ENCODE peak calls at places on chromosomes 12 and 14, in ten cellular contexts. One of them, this sample, is unnamed.
A peak's percentile ranks its signal among the peaks of the same experiment; 100 is the strongest.

GRCh38 chr12:22083167-22083566 is 37.1 kb downstream of the CMAS start:
- DNase-seq in transverse colon: no peak
- DNase-seq in uterus: no peak
- DNase-seq in stomach: no peak
- DNase-seq in breast epithelium: no peak
- DNase-seq in body of pancreas: no peak
- DNase-seq in A549: no peak
- DNase-seq in spleen: no peak
- DNase-seq in heart left ventricle: no peak
- DNase-seq in lower leg skin: peak; percentile 21
- DNase-seq in this sample: no peak

GRCh38 chr12:110371408-110372055 is 32.0 kb downstream of the ANAPC7 start:
- DNase-seq in A549: no peak
- DNase-seq in spleen: peak; percentile 85
- DNase-seq in transverse colon: no peak
- DNase-seq in heart left ventricle: no peak
- DNase-seq in stomach: no peak
- DNase-seq in uterus: peak; percentile 44
- DNase-seq in lower leg skin: no peak
- DNase-seq in body of pancreas: no peak
- DNase-seq in breast epithelium: no peak
- DNase-seq in this sample: no peak

GRCh38 chr14:89681086-89682018 is 264.3 kb upstream of the FOXN3 start:
- DNase-seq in spleen: no peak
- DNase-seq in body of pancreas: no peak
- DNase-seq in heart left ventricle: no peak
- DNase-seq in A549: no peak
- DNase-seq in lower leg skin: no peak
- DNase-seq in transverse colon: peak; percentile 46
- DNase-seq in stomach: no peak
- DNase-seq in breast epithelium: no peak
- DNase-seq in uterus: no peak
- DNase-seq in this sample: no peak

GRCh38 chr12:62533087-62533754 is 66.6 kb downstream of the MON2 start:
- DNase-seq in transverse colon: no peak
- DNase-seq in lower leg skin: no peak
- DNase-seq in spleen: no peak
- DNase-seq in breast epithelium: no peak
- DNase-seq in A549: no peak
- DNase-seq in stomach: no peak
- DNase-seq in heart left ventricle: no peak
- DNase-seq in uterus: no peak
- DNase-seq in body of pancreas: no peak
- DNase-seq in this sample: no peak

GRCh38 chr14:75476274-75476995 is 45.8 kb upstream of the BATF start:
- DNase-seq in A549: no peak
- DNase-seq in uterus: no peak
- DNase-seq in heart left ventricle: peak; percentile 39
- DNase-seq in spleen: no peak
- DNase-seq in transverse colon: peak; percentile 58
- DNase-seq in lower leg skin: no peak
- DNase-seq in body of pancreas: no peak
- DNase-seq in stomach: peak; percentile 17
- DNase-seq in breast epithelium: no peak
- DNase-seq in this sample: peak; percentile 27

GRCh38 chr12:89448951-89449371 is 75.6 kb downstream of the GALNT4 start:
- DNase-seq in breast epithelium: no peak
- DNase-seq in lower leg skin: no peak
- DNase-seq in body of pancreas: no peak
- DNase-seq in transverse colon: no peak
- DNase-seq in A549: no peak
- DNase-seq in heart left ventricle: no peak
- DNase-seq in uterus: no peak
- DNase-seq in spleen: no peak
- DNase-seq in stomach: no peak
- DNase-seq in this sample: no peak

GRCh38 chr12:12776261-12776660 is 9.2 kb upstream of the APOLD1 start:
- DNase-seq in lower leg skin: no peak
- DNase-seq in breast epithelium: no peak
- DNase-seq in uterus: no peak
- DNase-seq in stomach: peak; percentile 37
- DNase-seq in body of pancreas: no peak
- DNase-seq in spleen: no peak
- DNase-seq in heart left ventricle: no peak
- DNase-seq in A549: no peak
- DNase-seq in transverse colon: peak; percentile 63
- DNase-seq in this sample: no peak

GRCh38 chr14:76880432-76880831 is 54.2 kb downstream of the LRRC74A start:
- DNase-seq in A549: no peak
- DNase-seq in body of pancreas: no peak
- DNase-seq in spleen: no peak
- DNase-seq in stomach: no peak
- DNase-seq in lower leg skin: no peak
- DNase-seq in breast epithelium: no peak
- DNase-seq in heart left ventricle: no peak
- DNase-seq in uterus: no peak
- DNase-seq in transverse colon: no peak
- DNase-seq in this sample: no peak

GRCh38 chr14:70956511-70956910 is 49.3 kb downstream of the PCNX1 start:
- DNase-seq in stomach: no peak
- DNase-seq in spleen: no peak
- DNase-seq in A549: no peak
- DNase-seq in breast epithelium: no peak
- DNase-seq in heart left ventricle: no peak
- DNase-seq in transverse colon: no peak
- DNase-seq in lower leg skin: no peak
- DNase-seq in body of pancreas: no peak
- DNase-seq in uterus: no peak
- DNase-seq in this sample: no peak

GRCh38 chr14:90828642-90829487 is 12.6 kb upstream of the TTC7B start:
- DNase-seq in stomach: peak; percentile 31
- DNase-seq in body of pancreas: no peak
- DNase-seq in spleen: peak; percentile 80
- DNase-seq in A549: no peak
- DNase-seq in uterus: no peak
- DNase-seq in heart left ventricle: peak; percentile 29
- DNase-seq in transverse colon: peak; percentile 33
- DNase-seq in lower leg skin: no peak
- DNase-seq in breast epithelium: no peak
- DNase-seq in this sample: no peak

GRCh38 chr12:59067068-59067467 is 146.8 kb upstream of the LRIG3 start:
- DNase-seq in body of pancreas: no peak
- DNase-seq in stomach: no peak
- DNase-seq in heart left ventricle: no peak
- DNase-seq in A549: no peak
- DNase-seq in transverse colon: no peak
- DNase-seq in uterus: no peak
- DNase-seq in spleen: no peak
- DNase-seq in breast epithelium: no peak
- DNase-seq in lower leg skin: no peak
- DNase-seq in this sample: no peak

GRCh38 chr12:68894276-68894855 is 38.6 kb downstream of the CPM start:
- DNase-seq in heart left ventricle: no peak
- DNase-seq in body of pancreas: no peak
- DNase-seq in breast epithelium: no peak
- DNase-seq in uterus: no peak
- DNase-seq in spleen: no peak
- DNase-seq in A549: no peak
- DNase-seq in stomach: no peak
- DNase-seq in lower leg skin: no peak
- DNase-seq in transverse colon: no peak
- DNase-seq in this sample: no peak

GRCh38 chr14:19743256-19743655 is at the start of gene OR4Q3:
- DNase-seq in spleen: no peak
- DNase-seq in heart left ventricle: no peak
- DNase-seq in uterus: no peak
- DNase-seq in body of pancreas: no peak
- DNase-seq in stomach: no peak
- DNase-seq in lower leg skin: no peak
- DNase-seq in breast epithelium: no peak
- DNase-seq in transverse colon: no peak
- DNase-seq in A549: no peak
- DNase-seq in this sample: no peak

GRCh38 chr12:7137868-7138267 is 7.7 kb downstream of the CLSTN3 start:
- DNase-seq in heart left ventricle: no peak
- DNase-seq in body of pancreas: no peak
- DNase-seq in A549: no peak
- DNase-seq in uterus: no peak
- DNase-seq in breast epithelium: no peak
- DNase-seq in lower leg skin: no peak
- DNase-seq in transverse colon: no peak
- DNase-seq in spleen: peak; percentile 64
- DNase-seq in stomach: no peak
- DNase-seq in this sample: no peak

GRCh38 chr14:55071051-55071450 is 19.6 kb downstream of the MAPK1IP1L start:
- DNase-seq in uterus: no peak
- DNase-seq in breast epithelium: peak; percentile 10
- DNase-seq in stomach: no peak
- DNase-seq in transverse colon: no peak
- DNase-seq in A549: no peak
- DNase-seq in spleen: no peak
- DNase-seq in lower leg skin: no peak
- DNase-seq in body of pancreas: no peak
- DNase-seq in heart left ventricle: no peak
- DNase-seq in this sample: peak; percentile 11

DNA sequence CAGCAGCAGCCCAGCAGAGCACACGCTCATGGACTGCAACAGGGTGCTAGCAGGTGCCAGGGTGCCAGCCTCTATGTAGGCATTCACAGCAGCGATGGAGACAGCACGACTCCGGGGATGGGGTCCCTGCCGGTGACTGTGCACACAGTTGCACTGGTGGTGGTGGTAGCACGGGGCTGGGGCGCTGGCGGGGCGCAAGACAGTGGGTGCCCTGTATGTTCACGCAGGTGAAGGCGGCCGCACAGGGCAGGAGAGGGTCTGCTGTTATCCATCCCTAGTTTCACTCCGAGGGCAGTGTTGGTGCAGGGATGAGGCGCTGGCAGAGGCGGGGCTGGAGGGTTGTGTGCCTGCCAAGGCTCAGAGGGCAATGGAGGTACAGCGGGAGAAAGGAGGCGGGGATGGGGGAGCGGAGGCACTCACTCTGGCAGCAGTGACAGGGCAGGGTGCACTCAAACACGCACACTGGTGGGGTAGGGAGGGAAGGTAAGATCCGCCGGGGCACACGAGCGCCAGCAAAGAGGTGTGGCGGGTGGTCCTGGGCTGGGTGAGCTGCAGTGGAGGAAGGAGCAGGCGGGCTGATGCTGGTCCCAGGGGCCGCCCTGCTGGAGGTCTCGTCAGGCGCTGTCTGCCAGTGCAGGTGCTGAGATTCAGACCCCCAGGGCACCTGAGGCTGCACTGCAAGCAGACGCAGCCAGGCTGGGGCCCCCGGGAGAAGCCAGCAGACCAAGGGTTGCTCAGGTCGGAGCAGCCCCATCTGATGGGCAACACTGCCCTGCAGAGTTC is 76.7 kb downstream of the GALC start:
- DNase-seq in lower leg skin: no peak
- DNase-seq in A549: no peak
- DNase-seq in transverse colon: no peak
- DNase-seq in body of pancreas: no peak
- DNase-seq in stomach: no peak
- DNase-seq in spleen: no peak
- DNase-seq in uterus: no peak
- DNase-seq in breast epithelium: no peak
- DNase-seq in heart left ventricle: no peak
- DNase-seq in this sample: no peak
- TF ChIP-seq POLR2A in lower leg skin: no peak
- TF ChIP-seq POLR2A in A549: no peak
- TF ChIP-seq POLR2A in transverse colon: no peak
- TF ChIP-seq POLR2A in body of pancreas: no peak
- TF ChIP-seq POLR2A in stomach: no peak
- TF ChIP-seq POLR2A in spleen: no peak
- TF ChIP-seq POLR2A in uterus: no peak
- TF ChIP-seq POLR2A in breast epithelium: no peak
- TF ChIP-seq POLR2A in heart left ventricle: no peak
- TF ChIP-seq POLR2A in this sample: no peak

GRCh38 chr12:95634622-95635621 is 83.6 kb upstream of the USP44 start:
- DNase-seq in breast epithelium: peak; percentile 70
- DNase-seq in heart left ventricle: no peak
- DNase-seq in body of pancreas: peak; percentile 61
- DNase-seq in A549: no peak
- DNase-seq in transverse colon: peak; percentile 80
- DNase-seq in lower leg skin: no peak
- DNase-seq in uterus: no peak
- DNase-seq in stomach: peak; percentile 76
- DNase-seq in spleen: no peak
- DNase-seq in this sample: no peak
- TF ChIP-seq POLR2A in breast epithelium: no peak
- TF ChIP-seq POLR2A in heart left ventricle: no peak
- TF ChIP-seq POLR2A in body of pancreas: peak; percentile 15
- TF ChIP-seq POLR2A in A549: no peak
- TF ChIP-seq POLR2A in transverse colon: no peak
- TF ChIP-seq POLR2A in lower leg skin: no peak
- TF ChIP-seq POLR2A in uterus: no peak
- TF ChIP-seq POLR2A in stomach: no peak
- TF ChIP-seq POLR2A in spleen: no peak
- TF ChIP-seq POLR2A in this sample: no peak

DNA sequence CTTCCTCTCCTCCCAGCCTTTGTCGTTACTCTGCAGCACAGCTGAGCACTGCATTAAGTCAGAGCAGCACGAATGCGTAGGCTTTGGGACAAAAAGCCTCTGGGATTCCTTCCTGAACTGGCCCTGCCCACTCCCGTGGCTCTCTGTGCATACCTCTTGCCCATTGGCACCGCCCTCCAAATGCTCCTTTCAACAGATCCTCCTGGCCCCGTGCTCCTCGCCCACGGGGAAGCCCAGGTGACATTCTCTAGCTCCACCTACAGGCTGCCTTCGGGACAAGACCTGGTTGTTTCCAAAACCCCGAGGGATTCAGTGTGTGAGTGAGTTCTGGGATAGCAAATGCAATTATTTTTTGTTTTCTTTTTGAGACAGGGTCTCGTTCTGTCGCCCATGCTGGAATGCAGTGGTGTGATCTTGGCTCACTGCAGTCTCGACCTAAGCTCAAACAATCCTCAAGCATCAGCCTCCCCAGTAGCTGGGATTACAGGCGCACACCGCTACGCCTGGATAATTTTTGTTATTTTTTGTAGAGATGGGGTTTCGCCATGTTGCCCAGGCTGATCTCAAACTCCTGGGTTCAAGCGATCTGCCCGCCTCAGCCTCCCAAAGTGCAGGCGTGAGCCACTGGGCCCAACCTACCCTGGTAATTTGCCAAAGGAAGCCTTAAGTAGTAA is 17.9 kb upstream of the TDRD9 start:
- DNase-seq in spleen: peak; percentile 89
- DNase-seq in lower leg skin: peak; percentile 64
- DNase-seq in A549: peak; percentile 89
- DNase-seq in heart left ventricle: peak; percentile 87
- DNase-seq in stomach: peak; percentile 94
- DNase-seq in breast epithelium: peak; percentile 94
- DNase-seq in uterus: peak; percentile 72
- DNase-seq in body of pancreas: peak; percentile 91
- DNase-seq in transverse colon: peak; percentile 89
- DNase-seq in this sample: peak; percentile 86
- TF ChIP-seq POLR2A in spleen: no peak
- TF ChIP-seq POLR2A in lower leg skin: no peak
- TF ChIP-seq POLR2A in A549: no peak
- TF ChIP-seq POLR2A in heart left ventricle: no peak
- TF ChIP-seq POLR2A in stomach: no peak
- TF ChIP-seq POLR2A in breast epithelium: no peak
- TF ChIP-seq POLR2A in uterus: no peak
- TF ChIP-seq POLR2A in body of pancreas: no peak
- TF ChIP-seq POLR2A in transverse colon: no peak
- TF ChIP-seq POLR2A in this sample: no peak

GRCh38 chr12:11565752-11566151 is 83.7 kb upstream of the ETV6 start:
- DNase-seq in stomach: no peak
- DNase-seq in spleen: no peak
- DNase-seq in uterus: no peak
- DNase-seq in body of pancreas: no peak
- DNase-seq in lower leg skin: no peak
- DNase-seq in breast epithelium: no peak
- DNase-seq in transverse colon: no peak
- DNase-seq in A549: no peak
- DNase-seq in heart left ventricle: no peak
- DNase-seq in this sample: no peak
- TF ChIP-seq POLR2A in stomach: no peak
- TF ChIP-seq POLR2A in spleen: no peak
- TF ChIP-seq POLR2A in uterus: no peak
- TF ChIP-seq POLR2A in body of pancreas: no peak
- TF ChIP-seq POLR2A in lower leg skin: no peak
- TF ChIP-seq POLR2A in breast epithelium: no peak
- TF ChIP-seq POLR2A in transverse colon: no peak
- TF ChIP-seq POLR2A in A549: no peak
- TF ChIP-seq POLR2A in heart left ventricle: no peak
- TF ChIP-seq POLR2A in this sample: no peak